ENCODE peak calls at places on chromosomes 6 and 20, in ten cellular contexts. P is epithelial cell of esophagus, B is BE2C, N is tibial nerve, F is GM12878, Q is A549, S is bronchial epithelial cell, A is colonic mucosa, M is astrocyte of the cerebellum, Z is NB4. J is an unnamed sample.

GRCh38 chr6:157711060-157711459 is 112.0 kb upstream of the SNX9 start:
- DNase-seq in A (no peak), M (no peak), N (no peak), F (no peak), Q (no peak), P (no peak), Z (no peak), B (no peak), S (no peak), J (no peak)

GRCh38 chr6:18165746-18166145 is 10.5 kb downstream of the KDM1B start:
- DNase-seq in Z (no peak), M (no peak), F (no peak), A (no peak), B (no peak), S (peak), Q (no peak), N (no peak), P (peak), J (no peak)

GRCh38 chr20:63635431-63636141 is 8.7 kb upstream of the GMEB2 start:
- DNase-seq in B (no peak), S (no peak), N (no peak), Q (no peak), Z (peak), A (no peak), F (peak), P (no peak), M (no peak), J (no peak)

GRCh38 chr6:13709698-13710551 is 1.7 kb downstream of the RANBP9 start:
- DNase-seq in P (peak), Z (peak), Q (no peak), S (peak), N (no peak), A (peak), F (no peak), M (no peak), B (no peak), J (no peak)

GRCh38 chr6:169426611-169427010 is 173.0 kb upstream of the THBS2 start:
- DNase-seq in Z (no peak), P (no peak), F (no peak), Q (no peak), N (no peak), A (no peak), S (no peak), M (no peak), B (no peak), J (no peak)

GRCh38 chr6:2862712-2863174 is 21.1 kb upstream of the SERPINB1 start:
- DNase-seq in S (no peak), F (peak), Z (no peak), B (no peak), M (no peak), Q (no peak), N (no peak), A (peak), P (no peak), J (no peak)

GRCh38 chr6:139973602-139974373 is 599.3 kb upstream of the CITED2 start:
- DNase-seq in P (peak), Z (peak), N (no peak), Q (peak), M (peak), A (no peak), F (no peak), B (no peak), S (peak), J (no peak)

GRCh38 chr6:102127253-102127652 is 733.7 kb downstream of the GRIK2 start:
- DNase-seq in P (no peak), F (no peak), Z (no peak), A (no peak), Q (no peak), S (no peak), B (no peak), M (no peak), N (no peak), J (no peak)

GRCh38 chr6:111481836-111482235 is 1.2 kb downstream of the REV3L start:
- DNase-seq in B (no peak), N (no peak), Z (no peak), A (peak), Q (peak), P (peak), S (no peak), M (no peak), F (no peak), J (no peak)

GRCh38 chr20:62141043-62141396 is 2.2 kb downstream of the PSMA7 start:
- DNase-seq in S (no peak), M (no peak), F (no peak), A (no peak), N (no peak), B (no peak), P (no peak), Q (no peak), Z (no peak), J (no peak)
- H3K4me3 ChIP-seq in S (no peak), M (no peak), F (peak), A (no peak), N (peak), B (peak), P (no peak), Q (no peak), Z (peak), J (peak)

GRCh38 chr6:120056085-120056484 is 706.5 kb upstream of the MAN1A1 start:
- DNase-seq in N (no peak), S (peak), F (no peak), Z (peak), Q (peak), B (no peak), P (peak), A (no peak), M (no peak), J (no peak)
- TF ChIP-seq CTCF in N (no peak), S (peak), F (peak), Z (peak), Q (no peak), B (peak), P (peak), A (no peak), M (peak), J (peak)

GRCh38 chr6:109103942-109104341 is 8.6 kb downstream of the CEP57L1 start:
- DNase-seq in S (no peak), A (no peak), P (no peak), Q (no peak), Z (no peak), B (no peak), N (no peak), F (no peak), M (no peak), J (no peak)
- H3K4me3 ChIP-seq in S (no peak), A (no peak), P (no peak), Q (no peak), Z (no peak), B (no peak), N (no peak), F (no peak), M (no peak), J (no peak)

DNA sequence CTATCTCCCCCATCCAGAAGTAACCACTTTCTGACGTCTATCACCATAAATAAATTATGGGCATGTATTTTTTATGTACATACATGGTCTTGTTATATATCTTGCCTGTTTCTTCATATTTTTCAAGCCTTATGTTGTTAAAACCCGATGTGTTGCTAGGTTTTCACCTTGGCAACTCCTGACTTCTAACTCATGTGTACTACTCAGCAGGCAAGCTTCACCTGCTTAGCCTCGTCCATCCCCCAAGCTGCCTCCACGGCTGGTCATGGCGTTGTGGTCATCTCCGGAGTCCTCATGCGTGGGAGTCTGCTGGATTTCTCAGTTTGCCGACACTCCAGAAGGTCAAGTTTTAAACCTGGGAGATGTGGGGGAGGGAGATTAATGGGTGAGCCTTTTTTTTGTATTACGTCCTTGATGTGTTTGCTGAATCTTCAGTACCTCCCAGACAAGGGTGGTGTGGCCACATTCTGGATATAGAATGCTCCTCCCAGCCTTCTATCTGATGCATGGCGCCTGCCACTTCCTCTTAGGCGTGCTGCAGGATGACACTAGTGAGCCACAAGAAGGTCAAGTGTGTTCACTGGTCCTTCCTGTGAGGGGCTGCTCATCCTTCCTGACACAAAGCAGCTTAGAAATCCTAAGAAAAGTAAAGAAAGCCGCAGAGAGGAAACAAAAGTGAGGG is 26.6 kb upstream of the EDN3 start:
- DNase-seq in Z (peak), M (no peak), B (no peak), A (no peak), N (no peak), P (no peak), Q (no peak), S (no peak), F (no peak), J (no peak)
- TF ChIP-seq CTCF in Z (no peak), M (no peak), B (no peak), A (no peak), N (no peak), P (no peak), Q (no peak), S (no peak), F (no peak), J (no peak)

GRCh38 chr6:158799051-158799792 is 19.9 kb downstream of the EZR start:
- DNase-seq in P (peak), F (no peak), Z (no peak), A (peak), Q (peak), N (no peak), M (no peak), B (peak), S (peak), J (no peak)

GRCh38 chr6:158797331-158798202 is 21.6 kb downstream of the EZR start:
- DNase-seq in Q (no peak), S (peak), P (peak), Z (no peak), M (peak), B (no peak), N (no peak), A (no peak), F (no peak), J (no peak)

GRCh38 chr6:158795516-158795915 is 23.7 kb downstream of the EZR start:
- DNase-seq in S (no peak), A (no peak), Q (no peak), Z (no peak), F (no peak), P (no peak), M (no peak), B (no peak), N (no peak), J (no peak)

GRCh38 chr6:158796353-158796752 is 22.8 kb downstream of the EZR start:
- DNase-seq in S (no peak), N (no peak), P (no peak), F (no peak), Z (no peak), A (no peak), M (no peak), Q (no peak), B (no peak), J (no peak)

DNA sequence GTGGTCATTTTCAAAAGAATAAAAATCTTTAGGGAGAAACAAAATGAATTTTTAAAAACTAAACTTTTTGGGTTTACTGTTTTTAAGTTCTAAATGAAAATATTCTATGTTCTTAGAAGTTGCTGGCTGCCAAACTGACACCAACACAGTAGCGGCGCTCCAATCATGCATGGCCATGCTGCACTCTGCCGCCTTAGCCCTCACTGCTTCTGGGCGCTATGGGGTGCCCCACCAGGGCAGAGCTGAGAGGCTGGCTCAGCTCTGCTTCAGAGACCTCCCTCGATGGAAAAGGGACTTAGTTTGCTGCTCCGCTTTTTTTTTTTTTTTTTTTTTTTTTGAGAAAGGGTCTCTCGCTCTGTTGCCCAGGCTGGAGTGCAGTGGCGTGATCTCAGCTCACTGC is 20.9 kb downstream of the EZR start:
- DNase-seq in M (no peak), B (no peak), S (no peak), P (no peak), F (no peak), Z (no peak), N (no peak), A (no peak), Q (no peak), J (no peak)
- H3K4me3 ChIP-seq in M (no peak), B (no peak), S (no peak), P (no peak), F (no peak), Z (no peak), N (no peak), A (no peak), Q (no peak), J (no peak)

DNA sequence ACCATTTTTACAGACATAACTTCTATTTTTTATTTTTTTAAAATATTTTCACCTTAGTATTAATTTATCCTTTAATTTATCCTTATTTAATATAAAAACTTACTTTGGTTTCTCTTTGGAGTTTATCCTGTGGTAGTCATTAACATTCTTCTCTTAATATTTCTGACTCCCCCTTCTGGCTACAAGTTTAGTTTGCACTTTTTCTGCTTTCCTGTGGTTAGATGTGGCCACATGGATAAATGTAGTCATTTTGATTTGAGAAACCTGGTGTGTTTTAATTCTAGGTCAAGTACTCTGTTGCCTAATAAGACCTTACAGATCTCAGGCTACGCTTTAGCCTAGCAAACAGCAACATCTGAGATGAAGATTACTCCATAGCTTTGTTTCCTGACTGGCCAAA is 1187.5 kb downstream of the HACE1 start:
- DNase-seq in B (no peak), F (no peak), Z (peak), S (peak), Q (no peak), A (no peak), M (peak), P (peak), N (no peak), J (no peak)
- TF ChIP-seq CTCF in B (peak), F (no peak), Z (no peak), S (no peak), Q (no peak), A (no peak), M (no peak), P (no peak), N (no peak), J (peak)